ENCODE peak calls at places on chromosome 16, in four cellular contexts. L is epithelial cell of proximal tubule, T is cardiac muscle cell, S is nephron progenitor cell. H is an unnamed sample.

GRCh38 chr16:79593074-79593531 is 7.4 kb downstream of the MAF start:
- DNase-seq in L (no peak), T (no peak), S (no peak), H (no peak)

GRCh38 chr16:2091722-2092620 is 43.7 kb downstream of the PKD1 start:
- DNase-seq in L (no peak), T (no peak), S (no peak), H (no peak)

GRCh38 chr16:69329369-69330285 is 761 bp downstream of the PDF start:
- DNase-seq in L (no peak), T (no peak), S (peak), H (no peak)

GRCh38 chr16:47732122-47732805 is 271.1 kb downstream of the PHKB start:
- DNase-seq in L (no peak), T (peak), S (no peak), H (no peak)

GRCh38 chr16:24151482-24151939 is 104.6 kb upstream of the CACNG3 start:
- DNase-seq in L (no peak), T (no peak), S (no peak), H (no peak)

GRCh38 chr16:22903716-22904115 is 89.8 kb downstream of the HS3ST2 start:
- DNase-seq in L (no peak), T (no peak), S (no peak), H (no peak)

GRCh38 chr16:82082543-82083244 is 47.6 kb downstream of the HSD17B2 start:
- DNase-seq in L (no peak), T (no peak), S (no peak), H (no peak)

GRCh38 chr16:67718668-67719047 is 458 bp downstream of the GFOD2 start:
- DNase-seq in L (no peak), T (no peak), S (no peak), H (no peak)

GRCh38 chr16:51949260-51949659 is 597.7 kb downstream of the TOX3 start:
- DNase-seq in L (no peak), T (no peak), S (no peak), H (no peak)

GRCh38 chr16:57802635-57803412 is 533 bp upstream of the KIFC3 start:
- DNase-seq in L (no peak), T (no peak), S (peak), H (peak)

GRCh38 chr16:72876221-72876620 is 171.7 kb downstream of the ZFHX3 start:
- DNase-seq in L (no peak), T (peak), S (no peak), H (no peak)

GRCh38 chr16:90020838-90021382 is 1.7 kb upstream of the DBNDD1 start:
- DNase-seq in L (no peak), T (no peak), S (no peak), H (no peak)

GRCh38 chr16:75385507-75386152 is 47.7 kb downstream of the CFDP1 start:
- DNase-seq in L (peak), T (peak), S (no peak), H (no peak)

GRCh38 chr16:30914849-30915248 is 8.5 kb upstream of the FBXL19 start:
- DNase-seq in L (no peak), T (no peak), S (no peak), H (no peak)

GRCh38 chr16:58125781-58126335 is 3.3 kb downstream of the CFAP20 start:
- DNase-seq in L (no peak), T (no peak), S (no peak), H (no peak)

GRCh38 chr16:54935411-54936085 is 4.9 kb downstream of the IRX5 start:
- DNase-seq in L (no peak), T (peak), S (no peak), H (no peak)

GRCh38 chr16:6524501-6524900 is 808.1 kb upstream of the RBFOX1 start:
- DNase-seq in L (no peak), T (no peak), S (no peak), H (no peak)

GRCh38 chr16:49876716-49877129 is 20.8 kb upstream of the ZNF423 start:
- DNase-seq in L (no peak), T (peak), S (peak), H (peak)

GRCh38 chr16:80606221-80606766 is 65.5 kb downstream of the DYNLRB2 start:
- DNase-seq in L (no peak), T (no peak), S (no peak), H (no peak)

GRCh38 chr16:13098536-13098935 is 197.1 kb downstream of the SHISA9 start:
- DNase-seq in L (no peak), T (no peak), S (no peak), H (no peak)

GRCh38 chr16:59886021-59886420 is 1151.9 kb upstream of the GOT2 start:
- DNase-seq in L (no peak), T (peak), S (no peak), H (no peak)

GRCh38 chr16:4660454-4661007 is 32.8 kb upstream of the NUDT16L1 start:
- DNase-seq in L (no peak), T (peak), S (peak), H (peak)

GRCh38 chr16:67884684-67885083 is at the start of gene NRN1L:
- DNase-seq in L (no peak), T (peak), S (peak), H (peak)

GRCh38 chr16:49755291-49755611 is 100.7 kb downstream of the ZNF423 start:
- DNase-seq in L (peak), T (peak), S (no peak), H (no peak)

GRCh38 chr16:52657924-52658323 is 111.0 kb upstream of the TOX3 start:
- DNase-seq in L (no peak), T (no peak), S (no peak), H (no peak)

GRCh38 chr16:24984903-24985675 is 30.1 kb downstream of the ARHGAP17 start:
- DNase-seq in L (no peak), T (no peak), S (no peak), H (no peak)

GRCh38 chr16:27453476-27453825 is 51.5 kb downstream of the IL21R start:
- DNase-seq in L (no peak), T (no peak), S (no peak), H (no peak)

GRCh38 chr16:80027007-80027965 is 426.7 kb upstream of the MAF start:
- DNase-seq in L (peak), T (peak), S (no peak), H (peak)

GRCh38 chr16:4994719-4995434 is 36.7 kb downstream of the SEC14L5 start:
- DNase-seq in L (no peak), T (no peak), S (no peak), H (no peak)

GRCh38 chr16:50910698-50911025 is 168.8 kb downstream of the CYLD start:
- DNase-seq in L (no peak), T (no peak), S (no peak), H (no peak)

GRCh38 chr16:75402821-75403475 is 30.4 kb downstream of the CFDP1 start:
- DNase-seq in L (no peak), T (peak), S (no peak), H (no peak)

GRCh38 chr16:76963614-76964315 is 227.2 kb upstream of the MON1B start:
- DNase-seq in L (no peak), T (no peak), S (no peak), H (no peak)

GRCh38 chr16:79966226-79966625 is 365.7 kb upstream of the MAF start:
- DNase-seq in L (no peak), T (no peak), S (no peak), H (no peak)

GRCh38 chr16:57577691-57578224 is 35.3 kb downstream of the ADGRG5 start:
- DNase-seq in L (no peak), T (no peak), S (no peak), H (no peak)

GRCh38 chr16:2236362-2237075 is at the start of gene DNASE1L2:
- DNase-seq in L (no peak), T (peak), S (peak), H (peak)

GRCh38 chr16:24568392-24568791 is 29.0 kb downstream of the RBBP6 start:
- DNase-seq in L (no peak), T (peak), S (no peak), H (no peak)

GRCh38 chr16:20898938-20899502 is 1.1 kb downstream of the DCUN1D3 start:
- DNase-seq in L (no peak), T (peak), S (no peak), H (no peak)

GRCh38 chr16:64489449-64489848 is 632.4 kb downstream of the CDH11 start:
- DNase-seq in L (peak), T (no peak), S (no peak), H (no peak)

GRCh38 chr16:68768170-68768569 is 31.1 kb downstream of the CDH1 start:
- DNase-seq in L (no peak), T (no peak), S (no peak), H (no peak)

GRCh38 chr16:6016530-6017184 is 919.1 kb upstream of the EEF2KMT start:
- DNase-seq in L (no peak), T (no peak), S (peak), H (no peak)

GRCh38 chr16:85293899-85294642 is 181.8 kb upstream of the CIBAR2 start:
- DNase-seq in L (no peak), T (no peak), S (no peak), H (no peak)
- TF ChIP-seq CTCF in L (no peak), T (no peak), S (no peak), H (no peak)

DNA sequence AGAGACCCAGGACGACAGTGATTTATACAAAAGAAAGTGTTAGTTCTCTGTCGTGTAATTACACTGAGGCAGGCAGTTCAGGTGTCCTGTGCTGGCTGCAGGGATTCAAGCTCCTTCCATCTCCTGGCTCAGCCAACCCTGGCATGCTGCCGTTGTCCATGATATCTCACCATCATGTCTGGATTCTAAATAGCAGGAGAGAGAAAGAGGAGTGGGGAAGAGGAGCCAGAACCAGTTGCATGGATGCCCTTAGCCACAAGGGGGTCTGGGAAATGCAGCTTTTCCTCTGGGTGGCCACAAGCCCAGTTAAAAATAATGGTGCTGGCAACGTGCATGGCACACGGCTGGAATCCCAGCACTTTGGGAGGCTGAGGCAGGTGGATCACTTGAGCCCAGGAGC is 9.7 kb downstream of the C16orf54 start:
- DNase-seq in L (no peak), T (peak), S (no peak), H (no peak)
- TF ChIP-seq CTCF in L (no peak), T (peak), S (no peak), H (peak)

GRCh38 chr16:70703041-70703834 is 17.4 kb upstream of the MTSS2 start:
- DNase-seq in L (no peak), T (peak), S (peak), H (peak)
- TF ChIP-seq CTCF in L (peak), T (peak), S (no peak), H (peak)

DNA sequence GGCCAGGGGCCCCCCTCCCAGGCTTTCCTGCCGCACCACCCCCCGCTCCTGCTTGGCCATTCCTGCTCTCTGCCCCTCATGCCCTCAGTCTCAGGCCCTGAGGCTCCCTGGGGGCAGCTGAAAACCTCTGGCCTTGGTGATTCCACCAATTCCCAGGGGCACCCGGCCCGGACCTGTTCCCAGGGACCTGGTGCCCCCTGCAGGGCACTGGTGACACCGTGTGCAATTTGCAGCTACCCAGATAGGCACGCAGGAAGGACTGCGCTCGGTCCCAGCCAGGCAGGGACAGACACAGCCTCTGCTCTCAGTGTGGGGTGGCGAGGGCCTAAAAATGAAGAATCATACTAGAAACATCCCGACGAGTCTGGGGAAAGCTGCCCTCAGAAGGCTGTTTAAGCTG is 13.4 kb downstream of the WFDC1 start:
- DNase-seq in L (no peak), T (peak), S (peak), H (peak)
- TF ChIP-seq CTCF in L (peak), T (peak), S (peak), H (peak)

DNA sequence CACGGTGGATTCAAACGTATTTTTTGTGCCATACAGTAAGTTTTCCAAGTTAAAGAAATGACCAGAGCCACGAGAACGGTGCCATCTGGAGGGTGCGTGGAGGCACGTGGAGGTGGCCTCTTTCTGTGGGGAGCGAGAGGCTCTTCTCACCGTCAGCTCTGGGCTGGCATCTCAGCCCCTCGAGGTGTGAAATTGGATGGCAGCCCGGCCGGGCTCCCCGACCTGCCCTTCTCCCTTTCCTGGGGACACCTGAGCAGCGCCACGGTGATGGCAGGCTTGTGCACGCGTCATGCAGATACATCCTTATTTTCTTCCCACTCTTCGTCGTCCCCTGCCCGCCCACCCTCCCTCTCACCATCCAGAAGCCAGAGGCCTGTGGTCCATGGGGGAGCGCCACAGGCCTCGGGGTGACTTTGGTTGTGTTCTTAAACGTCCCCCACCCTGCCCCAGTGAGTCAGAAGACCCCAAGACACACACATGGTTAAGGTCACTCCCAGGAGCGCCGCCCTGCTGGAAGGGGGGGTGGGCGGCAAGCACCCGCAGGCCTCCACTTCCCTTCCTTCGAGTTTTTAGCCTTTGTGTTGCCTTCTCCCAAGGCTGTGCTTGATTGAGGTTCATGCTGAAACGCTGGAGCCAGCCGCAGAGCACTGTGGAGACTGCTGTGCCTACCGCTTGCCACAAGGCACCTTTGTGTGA is 109.4 kb downstream of the BANP start:
- DNase-seq in L (no peak), T (no peak), S (no peak), H (no peak)
- TF ChIP-seq CTCF in L (peak), T (no peak), S (no peak), H (no peak)